ENCODE peak calls at places on chromosomes 4 and X, in four cellular contexts. X is activated CD8-positive, alpha-beta T cell treated with anti-CD3 and anti-CD28 coated beads for 36 hours; O is lower leg skin; P is colonic mucosa. E is an unnamed sample.

GRCh38 chr4:159765402-159765801 is 662.5 kb downstream of the RAPGEF2 start:
- DNase-seq in X (no peak), O (no peak), P (no peak), E (no peak)

GRCh38 chr4:4308800-4309441 is 18.9 kb downstream of the ZBTB49 start:
- DNase-seq in X (no peak), O (peak), P (no peak), E (no peak)

GRCh38 chrX:6910218-6910617 is 237.3 kb upstream of the STS start:
- DNase-seq in X (no peak), O (no peak), P (no peak), E (no peak)

GRCh38 chr4:142331132-142331531 is 515.0 kb downstream of the INPP4B start:
- DNase-seq in X (no peak), O (no peak), P (no peak), E (peak)

GRCh38 chr4:3683744-3684421 is 82.3 kb upstream of the ADRA2C start:
- DNase-seq in X (no peak), O (no peak), P (no peak), E (no peak)

GRCh38 chrX:68175569-68175968 is 257.7 kb downstream of the OPHN1 start:
- DNase-seq in X (no peak), O (no peak), P (no peak), E (no peak)

GRCh38 chr4:176778063-176778462 is 14.7 kb downstream of the VEGFC start:
- DNase-seq in X (no peak), O (no peak), P (no peak), E (no peak)

GRCh38 chr4:155510771-155511170 is 134.0 kb upstream of the MAP9 start:
- DNase-seq in X (no peak), O (no peak), P (no peak), E (no peak)

GRCh38 chr4:53196872-53197759 is 168.7 kb downstream of the SCFD2 start:
- DNase-seq in X (no peak), O (no peak), P (no peak), E (no peak)

GRCh38 chrX:125298871-125299270 is 20.8 kb upstream of the TEX13C start:
- DNase-seq in X (no peak), O (no peak), P (no peak), E (no peak)

GRCh38 chrX:130878350-130879341 is 24.4 kb downstream of the ENOX2 start:
- DNase-seq in X (no peak), O (no peak), P (peak), E (peak)

GRCh38 chr4:7513731-7514130 is 79.0 kb upstream of the PSAPL1 start:
- DNase-seq in X (no peak), O (no peak), P (no peak), E (no peak)

GRCh38 chrX:47311857-47312774 is 58.3 kb upstream of the ZNF157 start:
- DNase-seq in X (peak), O (no peak), P (peak), E (peak)

GRCh38 chrX:19624754-19625153 is 109.4 kb upstream of the MAP3K15 start:
- DNase-seq in X (no peak), O (no peak), P (no peak), E (no peak)

GRCh38 chrX:1596676-1597344 is 5.4 kb downstream of the AKAP17A start:
- DNase-seq in X (no peak), O (peak), P (no peak), E (no peak)

GRCh38 chrX:129876734-129877395 is 29.1 kb upstream of the UTP14A start:
- DNase-seq in X (no peak), O (no peak), P (no peak), E (no peak)

GRCh38 chr4:137819964-137820383 is 287.7 kb upstream of the PCDH18 start:
- DNase-seq in X (no peak), O (no peak), P (no peak), E (no peak)

GRCh38 chr4:90798948-90799347 is 671.8 kb downstream of the CCSER1 start:
- DNase-seq in X (no peak), O (no peak), P (no peak), E (no peak)

GRCh38 chr4:140238353-140239041 is 84.5 kb upstream of the MAML3 start:
- DNase-seq in X (no peak), O (peak), P (peak), E (peak)

GRCh38 chrX:13581554-13581953 is 12.2 kb downstream of the EGFL6 start:
- DNase-seq in X (no peak), O (no peak), P (no peak), E (no peak)

GRCh38 chr4:34293459-34293858 is 1950.9 kb downstream of the ARAP2 start:
- DNase-seq in X (no peak), O (no peak), P (no peak), E (no peak)

DNA sequence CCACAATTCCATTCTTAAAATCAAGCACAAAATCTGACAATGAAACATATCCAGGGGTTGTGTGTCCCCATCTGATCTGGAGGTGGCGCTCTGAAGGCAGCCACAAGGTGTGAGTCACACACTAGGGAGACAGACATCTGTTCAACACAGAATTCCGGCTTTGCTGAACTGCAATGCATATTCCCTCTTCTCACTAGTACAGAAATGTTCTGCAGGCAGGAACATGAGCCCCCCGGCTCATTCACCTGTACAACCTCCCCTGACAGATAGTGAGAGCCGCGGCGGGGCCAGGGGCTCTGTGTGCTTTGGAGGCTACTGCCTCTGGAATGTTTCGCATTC is 41.9 kb downstream of the WDR1 start:
- DNase-seq in X (peak), O (peak), P (no peak), E (no peak)
- TF ChIP-seq CTCF in X (peak), O (no peak), P (no peak), E (no peak)

GRCh38 chr4:105440890-105441289 is 33.0 kb downstream of the PPA2 start:
- DNase-seq in X (no peak), O (no peak), P (no peak), E (no peak)
- TF ChIP-seq CTCF in X (no peak), O (no peak), P (no peak), E (no peak)

GRCh38 chr4:185820119-185821028 is 8.4 kb upstream of the SORBS2 start:
- DNase-seq in X (no peak), O (no peak), P (no peak), E (peak)
- TF ChIP-seq CTCF in X (no peak), O (no peak), P (no peak), E (peak)

GRCh38 chrX:63739885-63740284 is 45.1 kb downstream of the ARHGEF9 start:
- DNase-seq in X (no peak), O (no peak), P (no peak), E (no peak)
- TF ChIP-seq CTCF in X (no peak), O (no peak), P (no peak), E (no peak)

DNA sequence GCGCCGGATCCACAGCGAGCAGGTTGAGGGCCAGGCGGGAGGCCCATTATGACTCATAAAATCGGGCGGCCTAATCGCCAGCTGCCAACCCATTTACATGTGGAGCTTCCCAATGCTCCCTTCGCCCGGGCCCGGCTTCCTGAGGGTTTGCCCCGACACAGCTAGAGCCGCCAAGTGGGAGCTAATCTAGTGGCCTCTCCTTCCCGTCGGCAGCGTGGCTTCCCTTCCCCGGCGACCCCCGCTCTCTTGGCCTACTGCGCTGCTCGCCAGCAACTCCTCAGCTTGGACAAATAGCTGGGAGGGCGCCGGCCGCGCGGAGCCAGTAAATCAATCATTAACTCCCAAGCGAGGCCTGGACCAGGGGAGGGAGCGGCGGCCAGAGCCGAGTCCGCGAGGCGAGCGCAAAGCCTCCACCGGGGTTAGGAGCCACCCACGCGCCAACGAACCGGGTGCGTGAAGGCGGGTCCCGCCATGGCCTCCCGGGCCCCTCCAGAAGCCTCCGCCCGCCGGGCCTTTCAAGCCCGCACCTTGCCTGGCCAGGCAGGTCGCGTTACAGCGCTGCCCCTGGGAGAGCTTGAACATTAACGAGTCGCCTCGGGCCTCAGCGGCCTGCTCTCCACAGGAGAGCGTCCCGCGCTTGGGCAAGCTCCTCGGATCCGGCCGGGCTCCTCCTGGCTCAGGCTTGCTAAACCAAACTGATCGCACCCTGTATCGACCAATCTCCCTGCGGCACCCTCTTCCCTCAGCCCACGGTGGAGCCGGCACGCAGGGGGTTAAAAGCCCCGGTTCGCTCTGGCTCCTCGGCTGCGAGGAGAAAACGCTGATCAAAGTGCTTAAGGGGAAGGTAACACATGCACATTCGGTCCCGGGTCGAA is 10.6 kb upstream of the BCOR start:
- DNase-seq in X (no peak), O (peak), P (peak), E (peak)
- TF ChIP-seq CTCF in X (no peak), O (no peak), P (no peak), E (no peak)

GRCh38 chr4:76380561-76380960 is 40.4 kb downstream of the CCDC158 start:
- DNase-seq in X (no peak), O (no peak), P (no peak), E (no peak)

GRCh38 chr4:76375703-76376102 is 45.2 kb downstream of the CCDC158 start:
- DNase-seq in X (no peak), O (no peak), P (no peak), E (no peak)

GRCh38 chr4:76376534-76376933 is 44.4 kb downstream of the CCDC158 start:
- DNase-seq in X (no peak), O (no peak), P (no peak), E (no peak)

GRCh38 chr4:76377481-76377901 is 43.5 kb downstream of the CCDC158 start:
- DNase-seq in X (no peak), O (no peak), P (no peak), E (no peak)

GRCh38 chr4:76377922-76378321 is 43.0 kb downstream of the CCDC158 start:
- DNase-seq in X (peak), O (no peak), P (peak), E (peak)
- TF ChIP-seq CTCF in X (peak), O (no peak), P (peak), E (peak)

DNA sequence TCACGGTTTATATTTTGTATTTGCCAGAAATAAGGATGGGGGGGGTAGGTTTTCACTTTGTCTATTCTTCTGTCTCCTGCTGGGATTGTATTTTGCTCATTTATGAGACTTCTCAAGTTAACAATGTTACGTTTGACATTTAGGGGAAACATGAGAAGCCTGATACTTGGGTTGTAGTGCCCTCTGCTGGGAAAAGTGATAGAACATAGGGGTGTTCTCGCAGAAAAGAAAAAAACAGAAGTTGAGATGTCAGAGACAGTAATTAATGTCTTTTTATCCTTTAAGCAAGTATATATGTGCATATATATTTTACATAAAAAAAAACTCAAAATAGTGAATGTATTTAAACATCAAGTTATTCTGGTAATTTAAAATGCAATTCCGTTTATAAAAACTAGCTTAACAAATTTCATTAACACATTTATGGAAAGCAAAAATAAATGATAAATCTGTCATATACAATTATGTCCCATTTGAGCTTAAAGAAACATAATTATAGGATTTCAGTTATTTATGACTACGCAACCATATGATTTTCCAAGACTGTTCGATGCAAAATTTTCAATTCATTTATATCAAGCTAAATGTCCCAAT is 46.0 kb upstream of the TMPRSS11F start:
- DNase-seq in X (peak), O (no peak), P (peak), E (peak)
- TF ChIP-seq CTCF in X (peak), O (no peak), P (peak), E (peak)

DNA sequence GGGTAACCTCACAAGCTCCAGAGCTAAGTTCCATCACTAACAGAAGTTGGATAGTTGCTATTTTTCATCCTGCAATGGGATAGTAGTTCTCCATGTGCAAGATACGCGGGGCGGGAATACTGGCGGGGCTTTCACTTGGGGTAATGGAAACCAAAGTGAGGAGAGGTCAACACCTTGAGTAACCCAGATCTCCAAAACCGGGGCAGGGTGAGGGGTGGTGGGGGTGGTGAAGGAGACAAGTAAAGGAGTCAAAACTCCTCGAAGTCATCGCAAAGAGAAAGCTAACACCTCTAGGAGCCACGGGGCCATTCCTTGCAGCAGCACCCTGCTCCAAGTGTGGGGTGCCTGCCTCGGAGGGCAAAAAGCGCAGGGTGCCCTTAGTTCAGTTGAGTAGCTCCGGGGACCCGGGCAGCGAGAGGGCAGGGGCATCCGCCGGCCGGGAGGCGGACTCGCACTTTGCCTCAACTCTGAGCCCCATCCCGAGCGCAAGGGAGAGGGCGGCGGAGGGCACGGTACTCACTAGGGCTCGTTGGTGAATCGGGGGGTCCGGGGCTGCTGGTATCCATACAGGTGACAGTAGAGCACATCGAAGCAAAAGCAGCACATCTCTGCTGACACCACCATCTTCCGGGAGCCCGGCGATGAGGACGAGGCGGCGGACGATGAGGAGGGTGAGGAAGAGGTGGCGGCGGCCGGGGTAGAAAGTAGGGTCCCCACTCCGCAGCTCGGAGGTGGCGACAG is 636 bp downstream of the AMMECR1 start:
- DNase-seq in X (peak), O (peak), P (peak), E (peak)
- TF ChIP-seq CTCF in X (no peak), O (no peak), P (no peak), E (no peak)